ENCODE peak calls at places on chromosomes 11 and 22, in ten cellular contexts. One of them, this sample, is unnamed.

GRCh38 chr22:27886843-27887151 is 32.3 kb downstream of the PITPNB start:
- DNase-seq in CD8-positive, alpha-beta T cell: no peak
- DNase-seq in T-cell: no peak
- DNase-seq in T follicular helper cell: no peak
- DNase-seq in activated T-cell treated with anti-CD3 and anti-CD28 coated beads for 1 hour: no peak
- DNase-seq in mucosa of gallbladder: no peak
- DNase-seq in cardiac muscle cell: no peak
- DNase-seq in mesendoderm: no peak
- DNase-seq in lower leg skin: no peak
- DNase-seq in colonic mucosa: no peak
- DNase-seq in this sample: no peak

GRCh38 chr22:39472570-39473556 is 16.1 kb downstream of the MGAT3 start:
- DNase-seq in mucosa of gallbladder: peak; percentile 84
- DNase-seq in CD8-positive, alpha-beta T cell: no peak
- DNase-seq in T follicular helper cell: no peak
- DNase-seq in cardiac muscle cell: peak; percentile 18
- DNase-seq in mesendoderm: peak; percentile 73
- DNase-seq in colonic mucosa: peak; percentile 93
- DNase-seq in T-cell: no peak
- DNase-seq in lower leg skin: no peak
- DNase-seq in activated T-cell treated with anti-CD3 and anti-CD28 coated beads for 1 hour: no peak
- DNase-seq in this sample: no peak

GRCh38 chr22:28730146-28730545 is 11.5 kb downstream of the CHEK2 start:
- DNase-seq in mucosa of gallbladder: no peak
- DNase-seq in CD8-positive, alpha-beta T cell: no peak
- DNase-seq in T-cell: no peak
- DNase-seq in activated T-cell treated with anti-CD3 and anti-CD28 coated beads for 1 hour: no peak
- DNase-seq in mesendoderm: no peak
- DNase-seq in colonic mucosa: no peak
- DNase-seq in lower leg skin: no peak
- DNase-seq in cardiac muscle cell: no peak
- DNase-seq in T follicular helper cell: no peak
- DNase-seq in this sample: no peak

GRCh38 chr11:101848262-101848661 is 66.5 kb upstream of the CEP126 start:
- DNase-seq in activated T-cell treated with anti-CD3 and anti-CD28 coated beads for 1 hour: no peak
- DNase-seq in mesendoderm: no peak
- DNase-seq in cardiac muscle cell: peak; percentile 32
- DNase-seq in T-cell: no peak
- DNase-seq in T follicular helper cell: no peak
- DNase-seq in lower leg skin: no peak
- DNase-seq in colonic mucosa: no peak
- DNase-seq in CD8-positive, alpha-beta T cell: no peak
- DNase-seq in mucosa of gallbladder: no peak
- DNase-seq in this sample: peak; percentile 54

GRCh38 chr11:100316990-100317389 is 370.1 kb upstream of the ARHGAP42 start:
- DNase-seq in T-cell: no peak
- DNase-seq in activated T-cell treated with anti-CD3 and anti-CD28 coated beads for 1 hour: no peak
- DNase-seq in lower leg skin: no peak
- DNase-seq in mucosa of gallbladder: no peak
- DNase-seq in CD8-positive, alpha-beta T cell: no peak
- DNase-seq in mesendoderm: no peak
- DNase-seq in T follicular helper cell: no peak
- DNase-seq in colonic mucosa: no peak
- DNase-seq in cardiac muscle cell: no peak
- DNase-seq in this sample: no peak

GRCh38 chr22:40709752-40710413 is 30.6 kb downstream of the MCHR1 start:
- DNase-seq in mesendoderm: peak; percentile 79
- DNase-seq in cardiac muscle cell: no peak
- DNase-seq in CD8-positive, alpha-beta T cell: no peak
- DNase-seq in mucosa of gallbladder: peak; percentile 45
- DNase-seq in T follicular helper cell: no peak
- DNase-seq in lower leg skin: no peak
- DNase-seq in colonic mucosa: no peak
- DNase-seq in activated T-cell treated with anti-CD3 and anti-CD28 coated beads for 1 hour: no peak
- DNase-seq in T-cell: no peak
- DNase-seq in this sample: no peak

GRCh38 chr11:75603791-75604736 is 42.0 kb downstream of the SERPINH1 start:
- DNase-seq in CD8-positive, alpha-beta T cell: no peak
- DNase-seq in mesendoderm: no peak
- DNase-seq in T-cell: no peak
- DNase-seq in T follicular helper cell: no peak
- DNase-seq in cardiac muscle cell: no peak
- DNase-seq in activated T-cell treated with anti-CD3 and anti-CD28 coated beads for 1 hour: no peak
- DNase-seq in mucosa of gallbladder: no peak
- DNase-seq in lower leg skin: no peak
- DNase-seq in colonic mucosa: no peak
- DNase-seq in this sample: no peak

GRCh38 chr11:2884424-2884815 is 1.2 kb downstream of the CDKN1C start:
- DNase-seq in mucosa of gallbladder: no peak
- DNase-seq in colonic mucosa: no peak
- DNase-seq in CD8-positive, alpha-beta T cell: no peak
- DNase-seq in activated T-cell treated with anti-CD3 and anti-CD28 coated beads for 1 hour: no peak
- DNase-seq in T follicular helper cell: no peak
- DNase-seq in mesendoderm: no peak
- DNase-seq in T-cell: no peak
- DNase-seq in lower leg skin: no peak
- DNase-seq in cardiac muscle cell: peak; percentile 68
- DNase-seq in this sample: peak; percentile 37

GRCh38 chr11:34243620-34244493 is 114.0 kb downstream of the ABTB2 start:
- DNase-seq in colonic mucosa: peak; percentile 83
- DNase-seq in activated T-cell treated with anti-CD3 and anti-CD28 coated beads for 1 hour: no peak
- DNase-seq in T-cell: no peak
- DNase-seq in T follicular helper cell: no peak
- DNase-seq in mucosa of gallbladder: peak; percentile 65
- DNase-seq in cardiac muscle cell: peak; percentile 67
- DNase-seq in mesendoderm: peak; percentile 86
- DNase-seq in lower leg skin: no peak
- DNase-seq in CD8-positive, alpha-beta T cell: no peak
- DNase-seq in this sample: peak; percentile 80

GRCh38 chr22:49971232-49972162 is 10.9 kb downstream of the PIM3 start:
- DNase-seq in T-cell: peak; percentile 61
- DNase-seq in activated T-cell treated with anti-CD3 and anti-CD28 coated beads for 1 hour: no peak
- DNase-seq in colonic mucosa: peak; percentile 87
- DNase-seq in cardiac muscle cell: peak; percentile 42
- DNase-seq in mucosa of gallbladder: peak; percentile 77
- DNase-seq in T follicular helper cell: no peak
- DNase-seq in lower leg skin: peak; percentile 96
- DNase-seq in CD8-positive, alpha-beta T cell: peak; percentile 52
- DNase-seq in mesendoderm: no peak
- DNase-seq in this sample: peak; percentile 71

GRCh38 chr11:30868495-30869130 is 282.5 kb upstream of the MPPED2 start:
- DNase-seq in T-cell: no peak
- DNase-seq in activated T-cell treated with anti-CD3 and anti-CD28 coated beads for 1 hour: no peak
- DNase-seq in colonic mucosa: no peak
- DNase-seq in cardiac muscle cell: peak; percentile 47
- DNase-seq in mucosa of gallbladder: no peak
- DNase-seq in CD8-positive, alpha-beta T cell: no peak
- DNase-seq in mesendoderm: no peak
- DNase-seq in T follicular helper cell: no peak
- DNase-seq in lower leg skin: no peak
- DNase-seq in this sample: no peak

GRCh38 chr11:94794287-94795168 is 26.4 kb downstream of the AMOTL1 start:
- DNase-seq in T-cell: no peak
- DNase-seq in CD8-positive, alpha-beta T cell: no peak
- DNase-seq in mesendoderm: no peak
- DNase-seq in cardiac muscle cell: peak; percentile 33
- DNase-seq in mucosa of gallbladder: peak; percentile 72
- DNase-seq in T follicular helper cell: no peak
- DNase-seq in lower leg skin: no peak
- DNase-seq in activated T-cell treated with anti-CD3 and anti-CD28 coated beads for 1 hour: no peak
- DNase-seq in colonic mucosa: no peak
- DNase-seq in this sample: peak; percentile 95

GRCh38 chr11:67488155-67488480 is 5.3 kb downstream of the AIP start:
- DNase-seq in mesendoderm: no peak
- DNase-seq in CD8-positive, alpha-beta T cell: no peak
- DNase-seq in T-cell: no peak
- DNase-seq in lower leg skin: peak; percentile 76
- DNase-seq in cardiac muscle cell: no peak
- DNase-seq in colonic mucosa: no peak
- DNase-seq in mucosa of gallbladder: no peak
- DNase-seq in T follicular helper cell: no peak
- DNase-seq in activated T-cell treated with anti-CD3 and anti-CD28 coated beads for 1 hour: no peak
- DNase-seq in this sample: no peak

GRCh38 chr11:86119062-86119461 is 50.2 kb upstream of the PICALM start:
- DNase-seq in T-cell: no peak
- DNase-seq in T follicular helper cell: no peak
- DNase-seq in mesendoderm: no peak
- DNase-seq in CD8-positive, alpha-beta T cell: no peak
- DNase-seq in lower leg skin: no peak
- DNase-seq in cardiac muscle cell: no peak
- DNase-seq in mucosa of gallbladder: peak; percentile 17
- DNase-seq in activated T-cell treated with anti-CD3 and anti-CD28 coated beads for 1 hour: no peak
- DNase-seq in colonic mucosa: no peak
- DNase-seq in this sample: no peak

GRCh38 chr11:28566643-28567042 is 458.5 kb downstream of the METTL15 start:
- DNase-seq in activated T-cell treated with anti-CD3 and anti-CD28 coated beads for 1 hour: no peak
- DNase-seq in T-cell: no peak
- DNase-seq in colonic mucosa: peak; percentile 31
- DNase-seq in mesendoderm: peak; percentile 99
- DNase-seq in cardiac muscle cell: peak; percentile 67
- DNase-seq in mucosa of gallbladder: peak; percentile 76
- DNase-seq in T follicular helper cell: no peak
- DNase-seq in CD8-positive, alpha-beta T cell: no peak
- DNase-seq in lower leg skin: peak; percentile 84
- DNase-seq in this sample: peak; percentile 95

GRCh38 chr11:76861490-76861953 is 804 bp downstream of the ACER3 start:
- DNase-seq in CD8-positive, alpha-beta T cell: no peak
- DNase-seq in mucosa of gallbladder: no peak
- DNase-seq in cardiac muscle cell: no peak
- DNase-seq in T-cell: no peak
- DNase-seq in colonic mucosa: no peak
- DNase-seq in mesendoderm: peak; percentile 14
- DNase-seq in T follicular helper cell: no peak
- DNase-seq in activated T-cell treated with anti-CD3 and anti-CD28 coated beads for 1 hour: no peak
- DNase-seq in lower leg skin: no peak
- DNase-seq in this sample: no peak

GRCh38 chr11:9626778-9627394 is 37.0 kb upstream of the SWAP70 start:
- DNase-seq in lower leg skin: no peak
- DNase-seq in CD8-positive, alpha-beta T cell: no peak
- DNase-seq in T follicular helper cell: no peak
- DNase-seq in colonic mucosa: no peak
- DNase-seq in T-cell: no peak
- DNase-seq in mucosa of gallbladder: no peak
- DNase-seq in cardiac muscle cell: no peak
- DNase-seq in activated T-cell treated with anti-CD3 and anti-CD28 coated beads for 1 hour: no peak
- DNase-seq in mesendoderm: peak; percentile 80
- DNase-seq in this sample: peak; percentile 23

GRCh38 chr11:10597877-10598341 is 29.4 kb upstream of the LYVE1 start:
- DNase-seq in colonic mucosa: no peak
- DNase-seq in T follicular helper cell: no peak
- DNase-seq in cardiac muscle cell: no peak
- DNase-seq in activated T-cell treated with anti-CD3 and anti-CD28 coated beads for 1 hour: no peak
- DNase-seq in T-cell: no peak
- DNase-seq in mucosa of gallbladder: no peak
- DNase-seq in lower leg skin: no peak
- DNase-seq in CD8-positive, alpha-beta T cell: no peak
- DNase-seq in mesendoderm: no peak
- DNase-seq in this sample: no peak

GRCh38 chr11:67352546-67353316 is 615 bp downstream of the POLD4 start:
- DNase-seq in lower leg skin: no peak
- DNase-seq in activated T-cell treated with anti-CD3 and anti-CD28 coated beads for 1 hour: no peak
- DNase-seq in T-cell: peak; percentile 67
- DNase-seq in colonic mucosa: peak; percentile 59
- DNase-seq in mucosa of gallbladder: no peak
- DNase-seq in T follicular helper cell: no peak
- DNase-seq in mesendoderm: no peak
- DNase-seq in CD8-positive, alpha-beta T cell: no peak
- DNase-seq in cardiac muscle cell: no peak
- DNase-seq in this sample: peak; percentile 75

GRCh38 chr11:117941163-117941707 is 12.0 kb upstream of the TMPRSS13 start:
- DNase-seq in mesendoderm: no peak
- DNase-seq in activated T-cell treated with anti-CD3 and anti-CD28 coated beads for 1 hour: no peak
- DNase-seq in T-cell: no peak
- DNase-seq in colonic mucosa: no peak
- DNase-seq in lower leg skin: peak; percentile 66
- DNase-seq in cardiac muscle cell: no peak
- DNase-seq in CD8-positive, alpha-beta T cell: no peak
- DNase-seq in T follicular helper cell: no peak
- DNase-seq in mucosa of gallbladder: peak; percentile 6
- DNase-seq in this sample: no peak

GRCh38 chr11:128948583-128948982 is 5.9 kb upstream of the TP53AIP1 start:
- DNase-seq in T follicular helper cell: no peak
- DNase-seq in T-cell: no peak
- DNase-seq in cardiac muscle cell: peak; percentile 67
- DNase-seq in colonic mucosa: no peak
- DNase-seq in lower leg skin: no peak
- DNase-seq in activated T-cell treated with anti-CD3 and anti-CD28 coated beads for 1 hour: no peak
- DNase-seq in mucosa of gallbladder: no peak
- DNase-seq in mesendoderm: peak; percentile 37
- DNase-seq in CD8-positive, alpha-beta T cell: no peak
- DNase-seq in this sample: peak; percentile 21

GRCh38 chr22:24427500-24428164 is at the start of gene ADORA2A:
- DNase-seq in T-cell: peak; percentile 89
- DNase-seq in mucosa of gallbladder: peak; percentile 51
- DNase-seq in CD8-positive, alpha-beta T cell: peak; percentile 81
- DNase-seq in colonic mucosa: peak; percentile 51
- DNase-seq in cardiac muscle cell: no peak
- DNase-seq in mesendoderm: no peak
- DNase-seq in activated T-cell treated with anti-CD3 and anti-CD28 coated beads for 1 hour: peak; percentile 73
- DNase-seq in lower leg skin: no peak
- DNase-seq in T follicular helper cell: peak; percentile 84
- DNase-seq in this sample: no peak

GRCh38 chr22:30705710-30706651 is 11.3 kb downstream of the OSBP2 start:
- DNase-seq in mesendoderm: peak; percentile 84
- DNase-seq in lower leg skin: no peak
- DNase-seq in activated T-cell treated with anti-CD3 and anti-CD28 coated beads for 1 hour: no peak
- DNase-seq in CD8-positive, alpha-beta T cell: no peak
- DNase-seq in mucosa of gallbladder: no peak
- DNase-seq in colonic mucosa: no peak
- DNase-seq in cardiac muscle cell: no peak
- DNase-seq in T-cell: no peak
- DNase-seq in T follicular helper cell: no peak
- DNase-seq in this sample: peak; percentile 95

GRCh38 chr11:23236846-23237550 is 376.7 kb upstream of the CCDC179 start:
- DNase-seq in CD8-positive, alpha-beta T cell: no peak
- DNase-seq in T-cell: no peak
- DNase-seq in colonic mucosa: no peak
- DNase-seq in cardiac muscle cell: no peak
- DNase-seq in mesendoderm: no peak
- DNase-seq in lower leg skin: no peak
- DNase-seq in T follicular helper cell: no peak
- DNase-seq in activated T-cell treated with anti-CD3 and anti-CD28 coated beads for 1 hour: no peak
- DNase-seq in mucosa of gallbladder: no peak
- DNase-seq in this sample: no peak

GRCh38 chr11:10991372-10991771 is 133.5 kb upstream of the ZBED5 start:
- DNase-seq in CD8-positive, alpha-beta T cell: no peak
- DNase-seq in activated T-cell treated with anti-CD3 and anti-CD28 coated beads for 1 hour: no peak
- DNase-seq in cardiac muscle cell: no peak
- DNase-seq in colonic mucosa: no peak
- DNase-seq in T follicular helper cell: no peak
- DNase-seq in mucosa of gallbladder: no peak
- DNase-seq in mesendoderm: no peak
- DNase-seq in lower leg skin: no peak
- DNase-seq in T-cell: no peak
- DNase-seq in this sample: no peak

GRCh38 chr11:70303070-70303469 is 32.6 kb downstream of the PPFIA1 start:
- DNase-seq in lower leg skin: no peak
- DNase-seq in CD8-positive, alpha-beta T cell: no peak
- DNase-seq in T follicular helper cell: no peak
- DNase-seq in colonic mucosa: no peak
- DNase-seq in mucosa of gallbladder: no peak
- DNase-seq in activated T-cell treated with anti-CD3 and anti-CD28 coated beads for 1 hour: no peak
- DNase-seq in cardiac muscle cell: no peak
- DNase-seq in mesendoderm: no peak
- DNase-seq in T-cell: no peak
- DNase-seq in this sample: no peak

GRCh38 chr22:22070371-22070824 is 87.8 kb upstream of the TOP3B start:
- DNase-seq in mucosa of gallbladder: no peak
- DNase-seq in cardiac muscle cell: no peak
- DNase-seq in colonic mucosa: no peak
- DNase-seq in T follicular helper cell: no peak
- DNase-seq in lower leg skin: no peak
- DNase-seq in activated T-cell treated with anti-CD3 and anti-CD28 coated beads for 1 hour: no peak
- DNase-seq in T-cell: no peak
- DNase-seq in CD8-positive, alpha-beta T cell: no peak
- DNase-seq in mesendoderm: no peak
- DNase-seq in this sample: no peak

GRCh38 chr22:23053912-23054530 is 16.3 kb upstream of the GNAZ start:
- DNase-seq in mucosa of gallbladder: no peak
- DNase-seq in lower leg skin: peak; percentile 76
- DNase-seq in mesendoderm: no peak
- DNase-seq in CD8-positive, alpha-beta T cell: no peak
- DNase-seq in T follicular helper cell: no peak
- DNase-seq in activated T-cell treated with anti-CD3 and anti-CD28 coated beads for 1 hour: no peak
- DNase-seq in colonic mucosa: no peak
- DNase-seq in T-cell: no peak
- DNase-seq in cardiac muscle cell: no peak
- DNase-seq in this sample: no peak

This sample was measured in myocyte.